ENCODE peak calls at places on chromosome 9, in ten cellular contexts. S is kidney epithelial cell, K is brain microvascular endothelial cell, G is uterus, I is thyroid gland, L is cardiac fibroblast, M is fibroblast of pulmonary artery, O is AG10803, C is dorsolateral prefrontal cortex, N is astrocyte of the spinal cord. P is an unnamed sample.

GRCh38 chr9:122370869-122371467 is at the start of gene PTGS1:
- DNase-seq in I (peak), K (no peak), N (no peak), L (no peak), O (peak), M (peak), G (no peak), C (no peak), S (no peak), P (peak)

GRCh38 chr9:106146066-106146840 is 451.9 kb downstream of the TMEM38B start:
- DNase-seq in C (no peak), S (no peak), G (no peak), N (no peak), I (no peak), M (no peak), O (no peak), L (no peak), K (no peak), P (no peak)

GRCh38 chr9:134131471-134132207 is 4.2 kb upstream of the WDR5 start:
- DNase-seq in L (no peak), N (no peak), O (no peak), I (no peak), S (no peak), G (no peak), K (no peak), M (no peak), C (no peak), P (no peak)

GRCh38 chr9:104868687-104869404 is 59.1 kb downstream of the ABCA1 start:
- DNase-seq in M (peak), G (peak), C (peak), O (peak), L (peak), S (peak), N (peak), K (peak), I (peak), P (peak)

GRCh38 chr9:37497320-37497719 is 11.6 kb downstream of the POLR1E start:
- DNase-seq in I (no peak), O (no peak), K (no peak), N (no peak), G (no peak), L (no peak), S (no peak), C (no peak), M (no peak), P (no peak)

GRCh38 chr9:89952401-89952800 is 347.6 kb downstream of the GADD45G start:
- DNase-seq in N (peak), C (no peak), S (no peak), K (peak), L (peak), M (no peak), O (peak), I (no peak), G (no peak), P (no peak)

GRCh38 chr9:119697996-119698395 is 328.8 kb upstream of the BRINP1 start:
- DNase-seq in C (no peak), K (no peak), I (no peak), G (no peak), N (no peak), L (no peak), O (no peak), S (no peak), M (no peak), P (peak)

GRCh38 chr9:26271495-26272122 is 593.4 kb upstream of the TUSC1 start:
- DNase-seq in M (peak), K (no peak), L (no peak), G (no peak), N (no peak), S (no peak), O (no peak), I (no peak), C (no peak), P (no peak)

GRCh38 chr9:85610074-85610855 is 131.5 kb downstream of the AGTPBP1 start:
- DNase-seq in K (peak), O (peak), I (peak), L (peak), C (no peak), M (peak), S (peak), N (peak), G (no peak), P (peak)

GRCh38 chr9:97438666-97439065 is 26.8 kb downstream of the TDRD7 start:
- DNase-seq in M (peak), C (no peak), L (peak), O (peak), S (no peak), N (no peak), K (no peak), G (no peak), I (no peak), P (no peak)

GRCh38 chr9:14823800-14824199 is 86.4 kb downstream of the FREM1 start:
- DNase-seq in S (no peak), M (no peak), N (no peak), O (no peak), G (no peak), I (no peak), C (no peak), L (no peak), K (no peak), P (no peak)

GRCh38 chr9:100087218-100087617 is 11.6 kb downstream of the ERP44 start:
- DNase-seq in S (no peak), M (peak), L (peak), G (no peak), K (peak), I (no peak), N (peak), C (no peak), O (peak), P (no peak)

GRCh38 chr9:83959061-83959460 is 21.0 kb downstream of the HNRNPK start:
- DNase-seq in S (peak), M (peak), G (no peak), O (peak), N (peak), C (no peak), K (peak), I (peak), L (peak), P (peak)

GRCh38 chr9:21402387-21403247 is 6.3 kb upstream of the IFNA8 start:
- DNase-seq in M (no peak), N (no peak), I (no peak), L (no peak), G (no peak), O (no peak), C (peak), K (no peak), S (no peak), P (peak)

GRCh38 chr9:70435948-70436347 is 21.5 kb upstream of the KLF9 start:
- DNase-seq in S (no peak), G (no peak), N (peak), C (no peak), L (peak), I (no peak), O (peak), K (peak), M (peak), P (no peak)

GRCh38 chr9:34896112-34896511 is 62.0 kb upstream of the PHF24 start:
- DNase-seq in G (no peak), I (no peak), M (no peak), C (no peak), N (no peak), O (no peak), L (peak), K (no peak), S (no peak), P (no peak)

GRCh38 chr9:76757274-76757673 is 7.0 kb upstream of the PCA3 start:
- DNase-seq in C (no peak), K (no peak), S (no peak), L (no peak), M (no peak), G (no peak), O (no peak), I (no peak), N (no peak), P (no peak)

GRCh38 chr9:89999534-90000370 is 394.9 kb downstream of the GADD45G start:
- DNase-seq in S (no peak), I (peak), G (peak), K (peak), M (peak), O (peak), L (peak), C (no peak), N (peak), P (no peak)

GRCh38 chr9:128523199-128523925 is 18.8 kb downstream of the GLE1 start:
- DNase-seq in I (peak), O (peak), G (peak), M (peak), K (peak), L (peak), C (peak), S (no peak), N (peak), P (peak)

GRCh38 chr9:100573655-100574260 is 4.1 kb upstream of the CAVIN4 start:
- DNase-seq in O (peak), C (no peak), K (no peak), L (no peak), M (no peak), N (no peak), S (no peak), G (no peak), I (no peak), P (no peak)

GRCh38 chr9:28810375-28811075 is 1237.2 kb upstream of the C9orf72 start:
- DNase-seq in O (no peak), I (no peak), S (peak), K (no peak), M (peak), N (peak), L (peak), G (no peak), C (no peak), P (no peak)

GRCh38 chr9:81562221-81563019 is 126.9 kb downstream of the TLE1 start:
- DNase-seq in N (peak), G (no peak), K (peak), L (peak), O (peak), I (peak), C (no peak), M (peak), S (peak), P (no peak)

GRCh38 chr9:108235599-108235998 is 620.2 kb downstream of the ACTL7B start:
- DNase-seq in C (no peak), S (no peak), K (no peak), M (no peak), I (no peak), G (no peak), O (no peak), N (no peak), L (no peak), P (no peak)

GRCh38 chr9:120394058-120394669 is 185.8 kb downstream of the CDK5RAP2 start:
- DNase-seq in S (peak), O (peak), L (peak), K (peak), I (no peak), N (peak), M (peak), C (no peak), G (no peak), P (no peak)

GRCh38 chr9:86940774-86941173 is 6.5 kb downstream of the GAS1 start:
- DNase-seq in N (no peak), O (no peak), C (no peak), S (no peak), M (no peak), I (no peak), L (no peak), K (no peak), G (no peak), P (no peak)

GRCh38 chr9:94787268-94787667 is 60.8 kb downstream of the AOPEP start:
- DNase-seq in M (no peak), G (no peak), S (no peak), K (no peak), O (no peak), L (no peak), I (no peak), N (no peak), C (no peak), P (no peak)

GRCh38 chr9:71758785-71759184 is 9.5 kb downstream of the CEMIP2 start:
- DNase-seq in M (peak), I (peak), S (no peak), O (no peak), K (no peak), L (peak), N (no peak), G (no peak), C (no peak), P (no peak)

DNA sequence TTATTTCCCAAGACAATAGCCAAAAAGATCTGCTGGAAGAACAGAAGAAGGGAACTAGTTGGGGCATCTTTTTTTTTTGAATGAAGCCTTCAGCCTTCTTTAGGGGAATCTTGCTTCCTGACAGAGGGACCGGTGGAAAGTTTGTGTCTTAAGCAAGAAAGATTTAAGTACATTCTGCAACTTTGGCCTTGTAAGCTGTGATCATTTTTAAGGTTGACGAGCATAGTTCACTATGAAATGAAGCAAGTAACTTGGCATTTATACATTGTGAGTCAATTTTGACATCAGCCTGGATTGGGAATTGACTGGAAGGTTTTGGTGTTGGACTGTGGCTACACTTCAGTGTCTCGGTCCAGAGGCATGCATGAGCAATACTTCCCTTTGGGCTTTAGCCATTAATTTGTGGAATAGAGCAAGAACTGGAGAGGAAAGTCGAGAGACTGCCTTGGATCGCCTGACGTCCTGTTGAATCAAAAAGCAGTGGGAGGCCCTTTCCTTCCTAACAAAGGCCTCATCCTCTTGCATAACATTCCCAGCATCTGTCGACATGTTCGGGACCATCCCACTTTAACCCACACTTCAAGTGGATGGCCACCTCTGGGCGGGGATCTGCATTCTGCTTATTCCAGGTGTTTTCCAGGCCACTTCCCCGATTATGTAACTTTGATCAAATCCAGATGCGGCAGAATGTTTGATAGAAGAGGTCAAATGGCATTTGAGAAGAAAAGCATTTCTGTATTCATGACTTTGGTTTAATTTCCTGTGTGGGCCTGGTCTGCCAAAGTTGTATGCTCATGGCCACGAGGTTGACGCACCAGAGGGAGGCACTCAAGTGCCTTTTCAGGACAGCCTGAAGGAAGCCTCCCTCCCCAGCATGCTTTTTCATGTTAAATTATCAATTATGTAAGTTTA is 12.5 kb downstream of the ABL1 start:
- DNase-seq in N (peak), O (peak), L (peak), I (peak), K (peak), G (peak), S (peak), C (no peak), M (peak), P (no peak)
- TF ChIP-seq CTCF in N (peak), O (peak), L (peak), I (no peak), K (peak), G (no peak), S (peak), C (no peak), M (peak), P (no peak)

DNA sequence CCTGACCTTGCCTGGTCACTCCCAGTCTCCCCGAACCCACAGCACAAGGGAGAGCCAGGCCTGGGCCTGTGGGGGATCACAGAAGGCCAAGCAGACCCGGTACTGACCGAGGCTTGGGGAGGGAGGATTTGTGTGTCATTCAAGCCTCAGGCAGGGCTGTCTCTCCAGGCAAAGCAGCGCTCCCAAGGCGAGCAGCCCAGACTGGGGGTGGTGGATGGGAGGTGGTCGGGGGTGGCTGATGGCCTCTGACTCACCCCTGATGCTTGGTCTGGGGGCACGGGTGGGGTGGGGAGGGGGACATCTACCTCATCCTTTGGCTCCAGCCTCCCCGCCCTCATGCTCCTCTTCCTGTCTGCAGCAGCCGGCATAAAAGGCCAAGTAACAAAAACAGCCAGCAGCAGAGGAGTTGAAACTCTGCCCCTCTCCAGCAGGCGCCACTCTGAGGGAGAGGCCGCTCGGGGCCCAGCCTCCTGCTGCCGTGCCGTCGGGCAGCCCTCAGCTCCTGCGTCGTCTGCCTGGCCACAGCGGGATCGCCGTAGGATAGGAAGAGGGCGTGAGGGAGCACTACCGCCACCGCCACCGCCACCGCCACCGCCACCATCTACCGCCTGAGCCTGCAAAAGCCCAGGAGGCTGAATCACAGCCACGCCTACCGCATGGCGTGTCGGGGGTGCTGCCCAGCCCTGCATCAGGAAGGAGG is 166.0 kb downstream of the OLFM1 start:
- DNase-seq in G (no peak), K (no peak), O (no peak), C (no peak), L (no peak), N (no peak), M (no peak), S (no peak), I (no peak), P (peak)
- TF ChIP-seq CTCF in G (no peak), K (no peak), O (no peak), C (no peak), L (no peak), N (no peak), M (no peak), S (no peak), I (no peak), P (no peak)

GRCh38 chr9:27535701-27536118 is 6.1 kb upstream of the MOB3B start:
- DNase-seq in M (no peak), L (no peak), N (no peak), G (no peak), C (no peak), I (peak), S (no peak), K (no peak), O (no peak), P (no peak)
- TF ChIP-seq CTCF in M (peak), L (peak), N (no peak), G (no peak), C (peak), I (no peak), S (no peak), K (peak), O (peak), P (no peak)

GRCh38 chr9:131173995-131174394 is 48.6 kb downstream of the NUP214 start:
- DNase-seq in I (no peak), N (no peak), K (no peak), G (no peak), C (no peak), O (no peak), S (no peak), L (no peak), M (no peak), P (no peak)
- TF ChIP-seq CTCF in I (no peak), N (no peak), K (no peak), G (no peak), C (no peak), O (no peak), S (no peak), L (no peak), M (no peak), P (no peak)

DNA sequence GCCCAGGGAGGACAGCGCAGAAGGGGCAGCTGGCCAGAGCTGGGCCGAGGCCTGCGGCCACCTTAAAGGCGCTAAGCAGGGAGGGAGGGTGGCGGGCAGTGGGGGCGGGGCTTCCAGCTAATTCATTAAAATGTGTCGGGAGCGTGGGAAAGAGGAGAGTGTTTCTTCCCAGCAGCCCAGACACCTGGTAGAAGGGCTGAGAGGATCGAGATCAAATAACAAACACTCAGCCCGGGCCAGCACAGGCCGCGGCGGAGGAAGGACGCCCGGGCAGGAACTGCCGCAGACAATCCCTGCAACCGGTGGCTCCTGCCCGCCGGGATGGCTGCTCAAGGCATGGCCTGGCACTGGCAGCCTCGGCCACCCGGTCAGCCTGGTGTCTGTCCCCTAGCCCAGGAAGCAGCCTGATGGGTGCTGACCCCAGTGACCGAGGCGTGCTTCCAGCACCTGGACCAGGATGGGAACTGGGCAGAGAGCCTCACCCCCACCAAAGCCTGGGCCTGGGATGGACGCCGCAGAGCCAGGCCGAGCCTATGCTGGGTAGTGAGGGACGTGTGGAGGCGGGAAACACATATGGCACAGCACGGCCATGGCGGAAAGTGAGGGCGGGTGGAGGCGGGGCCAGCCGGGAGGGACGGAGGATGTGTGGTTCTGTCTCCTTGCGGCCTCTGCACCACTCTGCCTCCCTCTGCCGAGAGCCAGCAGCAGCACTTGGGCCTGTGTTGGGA is 3.2 kb upstream of the NRARP start:
- DNase-seq in N (peak), M (no peak), I (peak), G (peak), O (no peak), C (peak), K (peak), S (no peak), L (peak), P (peak)
- TF ChIP-seq CTCF in N (peak), M (no peak), I (no peak), G (no peak), O (no peak), C (no peak), K (peak), S (peak), L (peak), P (no peak)

DNA sequence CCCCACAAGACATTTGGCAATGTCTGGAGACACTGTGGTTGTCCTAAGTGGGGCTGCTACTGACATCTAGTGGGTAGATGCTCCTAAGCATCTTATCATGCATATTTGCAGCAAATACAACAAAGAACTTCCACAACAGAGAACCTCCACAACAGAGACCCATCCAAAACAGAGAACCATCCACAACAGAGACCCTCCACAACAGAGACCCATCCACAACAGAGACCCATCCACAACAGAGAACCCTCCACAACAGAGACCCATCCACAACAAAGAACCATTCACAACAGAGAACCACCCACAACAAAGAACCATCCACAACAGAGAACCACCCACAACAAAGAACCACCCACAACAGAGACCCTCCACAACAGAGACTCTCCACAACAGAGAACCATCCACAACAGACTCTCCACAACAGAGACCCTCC is 32.8 kb downstream of the ARPC5L start:
- DNase-seq in M (peak), I (peak), K (peak), O (peak), L (peak), C (no peak), N (peak), G (no peak), S (no peak), P (no peak)
- TF ChIP-seq CTCF in M (peak), I (no peak), K (peak), O (peak), L (peak), C (peak), N (peak), G (no peak), S (peak), P (peak)

GRCh38 chr9:33179298-33179697 is 12.2 kb upstream of the B4GALT1 start:
- DNase-seq in S (no peak), I (no peak), N (no peak), G (no peak), L (no peak), K (no peak), O (no peak), C (no peak), M (no peak), P (no peak)
- TF ChIP-seq CTCF in S (no peak), I (no peak), N (no peak), G (no peak), L (no peak), K (no peak), O (no peak), C (no peak), M (no peak), P (no peak)

DNA sequence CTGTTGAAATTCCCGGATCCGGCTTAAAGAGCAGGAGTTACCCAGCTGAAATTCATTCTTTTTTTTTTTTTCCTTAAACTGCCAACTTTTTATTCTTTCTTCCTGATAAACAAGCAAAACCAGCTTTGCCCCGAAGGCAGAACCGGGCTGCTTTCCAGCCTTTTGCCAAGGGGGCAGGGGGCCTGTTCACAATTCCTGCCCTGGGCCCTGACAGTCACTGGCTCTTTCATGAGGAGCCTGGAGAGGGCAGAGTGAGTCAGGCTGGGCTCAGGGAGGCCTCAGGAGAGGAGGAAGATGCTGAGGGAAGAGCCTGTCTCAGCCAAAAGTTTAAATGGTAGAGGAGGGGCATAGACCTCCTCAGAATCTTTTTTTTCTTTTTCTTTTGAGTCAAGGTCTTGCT is 4.8 kb downstream of the GLIPR2 start:
- DNase-seq in I (peak), S (no peak), O (peak), M (peak), C (no peak), G (peak), L (peak), N (no peak), K (no peak), P (peak)
- TF ChIP-seq CTCF in I (peak), S (peak), O (peak), M (peak), C (peak), G (peak), L (peak), N (peak), K (peak), P (no peak)

P was measured in nephron progenitor cell.